ENCODE peak calls at places on chromosomes 2 and 18, in four cellular contexts. One of them, this sample, is unnamed.

GRCh38 chr18:77884454-77884853 is 634.8 kb downstream of the GALR1 start:
- DNase-seq in SK-MEL-5: no peak
- DNase-seq in HTR-8/SVneo: no peak
- DNase-seq in activated CD4-positive, alpha-beta T cell treated with anti-CD3 and anti-CD28 coated beads, Interleukin-2, amount 50 U/mL, for 1 hour: no peak
- DNase-seq in this sample: no peak

GRCh38 chr2:100012575-100012974 is 129.8 kb downstream of the AFF3 start:
- DNase-seq in activated CD4-positive, alpha-beta T cell treated with anti-CD3 and anti-CD28 coated beads, Interleukin-2, amount 50 U/mL, for 1 hour: no peak
- DNase-seq in HTR-8/SVneo: no peak
- DNase-seq in SK-MEL-5: no peak
- DNase-seq in this sample: no peak

GRCh38 chr18:23872701-23873550 is 141.6 kb upstream of the TTC39C start:
- DNase-seq in activated CD4-positive, alpha-beta T cell treated with anti-CD3 and anti-CD28 coated beads, Interleukin-2, amount 50 U/mL, for 1 hour: peak; percentile 65
- DNase-seq in SK-MEL-5: no peak
- DNase-seq in HTR-8/SVneo: no peak
- DNase-seq in this sample: peak; percentile 26

GRCh38 chr2:56410140-56410539 is 226.3 kb downstream of the CCDC85A start:
- DNase-seq in SK-MEL-5: no peak
- DNase-seq in activated CD4-positive, alpha-beta T cell treated with anti-CD3 and anti-CD28 coated beads, Interleukin-2, amount 50 U/mL, for 1 hour: no peak
- DNase-seq in HTR-8/SVneo: no peak
- DNase-seq in this sample: no peak

GRCh38 chr18:56869189-56869777 is 218.1 kb downstream of the WDR7 start:
- DNase-seq in activated CD4-positive, alpha-beta T cell treated with anti-CD3 and anti-CD28 coated beads, Interleukin-2, amount 50 U/mL, for 1 hour: no peak
- DNase-seq in HTR-8/SVneo: peak; percentile 3
- DNase-seq in SK-MEL-5: peak; percentile 63
- DNase-seq in this sample: no peak

GRCh38 chr2:55919574-55919973 is 4.0 kb downstream of the EFEMP1 start:
- DNase-seq in activated CD4-positive, alpha-beta T cell treated with anti-CD3 and anti-CD28 coated beads, Interleukin-2, amount 50 U/mL, for 1 hour: no peak
- DNase-seq in SK-MEL-5: no peak
- DNase-seq in HTR-8/SVneo: no peak
- DNase-seq in this sample: no peak

GRCh38 chr2:140695163-140695562 is 1435.7 kb downstream of the LRP1B start:
- DNase-seq in SK-MEL-5: peak; percentile 52
- DNase-seq in activated CD4-positive, alpha-beta T cell treated with anti-CD3 and anti-CD28 coated beads, Interleukin-2, amount 50 U/mL, for 1 hour: no peak
- DNase-seq in HTR-8/SVneo: no peak
- DNase-seq in this sample: no peak

GRCh38 chr2:125581561-125581960 is 1074.4 kb upstream of the GYPC start:
- DNase-seq in activated CD4-positive, alpha-beta T cell treated with anti-CD3 and anti-CD28 coated beads, Interleukin-2, amount 50 U/mL, for 1 hour: no peak
- DNase-seq in HTR-8/SVneo: no peak
- DNase-seq in SK-MEL-5: no peak
- DNase-seq in this sample: no peak

GRCh38 chr18:13103366-13103765 is 112.2 kb downstream of the CEP192 start:
- DNase-seq in activated CD4-positive, alpha-beta T cell treated with anti-CD3 and anti-CD28 coated beads, Interleukin-2, amount 50 U/mL, for 1 hour: no peak
- DNase-seq in SK-MEL-5: peak; percentile 53
- DNase-seq in HTR-8/SVneo: no peak
- DNase-seq in this sample: no peak

GRCh38 chr2:217835931-217836881 is 166.6 kb downstream of the TNS1 start:
- DNase-seq in HTR-8/SVneo: no peak
- DNase-seq in activated CD4-positive, alpha-beta T cell treated with anti-CD3 and anti-CD28 coated beads, Interleukin-2, amount 50 U/mL, for 1 hour: no peak
- DNase-seq in SK-MEL-5: peak; percentile 5
- DNase-seq in this sample: no peak

GRCh38 chr2:236656166-236656565 is 86.5 kb downstream of the ACKR3 start:
- DNase-seq in activated CD4-positive, alpha-beta T cell treated with anti-CD3 and anti-CD28 coated beads, Interleukin-2, amount 50 U/mL, for 1 hour: no peak
- DNase-seq in SK-MEL-5: no peak
- DNase-seq in HTR-8/SVneo: no peak
- DNase-seq in this sample: no peak

GRCh38 chr2:31428001-31428418 is 13.5 kb upstream of the XDH start:
- DNase-seq in HTR-8/SVneo: no peak
- DNase-seq in SK-MEL-5: no peak
- DNase-seq in activated CD4-positive, alpha-beta T cell treated with anti-CD3 and anti-CD28 coated beads, Interleukin-2, amount 50 U/mL, for 1 hour: no peak
- DNase-seq in this sample: no peak

This sample was measured in activated gamma-delta T cell treated with Interleukin-2 at 50 U/mL for 16 hours.